ENCODE peak calls at places on chromosomes 5 and 9, in seven cellular contexts. D is astrocyte of the cerebellum, B is A549, P is psoas muscle, U is mammary epithelial cell, Y is activated B cell treated with CpG ODN at 0.5 μM for 24 hours, R is Peyer's patch. V is an unnamed sample.

GRCh38 chr5:69230181-69230580 is 4.5 kb upstream of the CDK7 start:
- DNase-seq in D (no peak), B (no peak), P (no peak), U (peak; percentile 53), Y (no peak), R (no peak), V (peak; percentile 20)

GRCh38 chr5:145776886-145777285 is 58.3 kb downstream of the PRELID2 start:
- DNase-seq in D (no peak), B (no peak), P (no peak), U (peak; percentile 30), Y (no peak), R (no peak), V (no peak)

GRCh38 chr5:173474881-173475287 is 141.6 kb downstream of the BOD1 start:
- DNase-seq in D (no peak), B (no peak), P (no peak), U (no peak), Y (no peak), R (no peak), V (no peak)

GRCh38 chr9:128340691-128341434 is 536 bp downstream of the SLC27A4 start:
- DNase-seq in D (no peak), B (peak; percentile 20), P (no peak), U (no peak), Y (no peak), R (no peak), V (no peak)

GRCh38 chr5:74643160-74643562 is 2.6 kb upstream of the ENC1 start:
- DNase-seq in D (peak; percentile 57), B (no peak), P (no peak), U (peak; percentile 92), Y (no peak), R (no peak), V (peak; percentile 64)

GRCh38 chr9:136694163-136694864 is 7.1 kb upstream of the AGPAT2 start:
- DNase-seq in D (no peak), B (peak; percentile 90), P (peak; percentile 72), U (peak; percentile 37), Y (no peak), R (peak; percentile 87), V (peak; percentile 73)

GRCh38 chr5:150137168-150137957 is 18.3 kb downstream of the PDGFRB start:
- DNase-seq in D (peak; percentile 54), B (no peak), P (no peak), U (no peak), Y (no peak), R (no peak), V (no peak)

GRCh38 chr9:117044241-117044640 is 357.1 kb downstream of the TRIM32 start:
- DNase-seq in D (no peak), B (no peak), P (no peak), U (no peak), Y (no peak), R (no peak), V (no peak)

GRCh38 chr5:34016243-34016642 is 8.4 kb upstream of the AMACR start:
- DNase-seq in D (no peak), B (no peak), P (no peak), U (no peak), Y (no peak), R (no peak), V (no peak)

GRCh38 chr9:35695801-35696420 is 6.2 kb upstream of the TPM2 start:
- DNase-seq in D (no peak), B (no peak), P (no peak), U (no peak), Y (no peak), R (no peak), V (no peak)

GRCh38 chr5:109987355-109987754 is 297.6 kb downstream of the MAN2A1 start:
- DNase-seq in D (no peak), B (no peak), P (no peak), U (no peak), Y (no peak), R (no peak), V (no peak)

GRCh38 chr5:36242534-36243144 is 914 bp upstream of the NADK2 start:
- DNase-seq in D (no peak), B (no peak), P (no peak), U (no peak), Y (no peak), R (no peak), V (peak; percentile 9)

GRCh38 chr5:55997742-55998351 is 3.1 kb upstream of the IL6ST start:
- DNase-seq in D (no peak), B (no peak), P (no peak), U (peak; percentile 92), Y (no peak), R (no peak), V (no peak)

GRCh38 chr9:22976454-22976853 is 529.8 kb downstream of the DMRTA1 start:
- DNase-seq in D (no peak), B (no peak), P (no peak), U (no peak), Y (no peak), R (no peak), V (no peak)

GRCh38 chr5:137604348-137605095 is 105.4 kb upstream of the SPOCK1 start:
- DNase-seq in D (no peak), B (no peak), P (no peak), U (no peak), Y (no peak), R (no peak), V (peak; percentile 22)

GRCh38 chr5:145887976-145888574 is 15.3 kb upstream of the GRXCR2 start:
- DNase-seq in D (peak; percentile 39), B (peak; percentile 40), P (no peak), U (peak; percentile 51), Y (no peak), R (peak; percentile 68), V (peak; percentile 72)

GRCh38 chr5:57408714-57409113 is 73.9 kb downstream of the ACTBL2 start:
- DNase-seq in D (peak; percentile 27), B (no peak), P (no peak), U (no peak), Y (no peak), R (no peak), V (no peak)

GRCh38 chr9:92525306-92525705 is 10.5 kb downstream of the ECM2 start:
- DNase-seq in D (peak; percentile 37), B (no peak), P (no peak), U (no peak), Y (no peak), R (no peak), V (no peak)

GRCh38 chr9:12764150-12764549 is 10.7 kb upstream of the LURAP1L start:
- DNase-seq in D (no peak), B (no peak), P (no peak), U (no peak), Y (no peak), R (no peak), V (no peak)

GRCh38 chr9:12770261-12770660 is 4.6 kb upstream of the LURAP1L start:
- DNase-seq in D (no peak), B (no peak), P (no peak), U (no peak), Y (no peak), R (no peak), V (no peak)

GRCh38 chr9:12760758-12761157 is 14.1 kb upstream of the LURAP1L start:
- DNase-seq in D (no peak), B (no peak), P (no peak), U (peak; percentile 12), Y (no peak), R (no peak), V (no peak)

GRCh38 chr9:12766357-12766756 is 8.5 kb upstream of the LURAP1L start:
- DNase-seq in D (no peak), B (no peak), P (no peak), U (no peak), Y (no peak), R (no peak), V (no peak)

GRCh38 chr9:12765399-12765798 is 9.4 kb upstream of the LURAP1L start:
- DNase-seq in D (no peak), B (no peak), P (no peak), U (peak; percentile 24), Y (no peak), R (no peak), V (no peak)
- TF ChIP-seq CTCF in D (no peak), B (no peak), P (no peak), U (no peak), Y (no peak), R (no peak), V (no peak)

GRCh38 chr9:96856363-96857286 is 2.3 kb upstream of the ZNF782 start:
- DNase-seq in D (peak; percentile 55), B (no peak), P (peak; percentile 28), U (peak; percentile 67), Y (no peak), R (peak; percentile 65), V (peak; percentile 61)
- TF ChIP-seq CTCF in D (peak; percentile 93), B (peak; percentile 79), P (peak; percentile 90), U (peak; percentile 90), Y (no peak), R (peak; percentile 93), V (peak; percentile 75)

GRCh38 chr5:96370981-96371380 is 62.1 kb downstream of the PCSK1 start:
- DNase-seq in D (no peak), B (no peak), P (no peak), U (no peak), Y (no peak), R (no peak), V (no peak)
- TF ChIP-seq CTCF in D (no peak), B (no peak), P (no peak), U (no peak), Y (no peak), R (no peak), V (no peak)

GRCh38 chr9:97633859-97634485 is 351 bp downstream of the NCBP1 start:
- DNase-seq in D (no peak), B (peak; percentile 16), P (no peak), U (peak; percentile 14), Y (no peak), R (no peak), V (no peak)

GRCh38 chr9:97640290-97640689 is 6.7 kb downstream of the NCBP1 start:
- DNase-seq in D (no peak), B (no peak), P (no peak), U (no peak), Y (no peak), R (no peak), V (no peak)

GRCh38 chr9:97635026-97635425 is 1.4 kb downstream of the NCBP1 start:
- DNase-seq in D (no peak), B (no peak), P (no peak), U (no peak), Y (no peak), R (no peak), V (no peak)

GRCh38 chr9:97636903-97637302 is 3.3 kb downstream of the NCBP1 start:
- DNase-seq in D (no peak), B (no peak), P (no peak), U (no peak), Y (no peak), R (no peak), V (no peak)

GRCh38 chr9:97638666-97639065 is 5.0 kb downstream of the NCBP1 start:
- DNase-seq in D (no peak), B (peak; percentile 7), P (no peak), U (no peak), Y (no peak), R (no peak), V (no peak)
- TF ChIP-seq CTCF in D (peak; percentile 25), B (no peak), P (no peak), U (peak; percentile 14), Y (no peak), R (no peak), V (no peak)

V was measured in Calu3.